ENCODE peak calls at places on chromosomes 5 and 9, in four cellular contexts. A is CD8-positive, alpha-beta T cell; B is lower lobe of right lung; F is transverse colon. N is an unnamed sample.

GRCh38 chr5:68088302-68088701 is 127.3 kb upstream of the PIK3R1 start:
- DNase-seq in F (no peak), B (no peak), A (no peak), N (no peak)

GRCh38 chr5:103034662-103035392 is 85.1 kb downstream of the GIN1 start:
- DNase-seq in A (no peak), F (no peak), B (no peak), N (no peak)

GRCh38 chr5:44613951-44614350 is 194.8 kb upstream of the MRPS30 start:
- DNase-seq in A (no peak), F (no peak), B (no peak), N (no peak)

GRCh38 chr5:39580702-39581498 is 156.1 kb upstream of the DAB2 start:
- DNase-seq in B (no peak), A (no peak), F (no peak), N (no peak)

GRCh38 chr5:443239-444151 is 519 bp downstream of the EXOC3 start:
- DNase-seq in A (peak; percentile 67), F (peak; percentile 25), B (no peak), N (no peak)

GRCh38 chr5:39604491-39604890 is 179.7 kb upstream of the DAB2 start:
- DNase-seq in F (no peak), B (no peak), A (no peak), N (no peak)

GRCh38 chr9:23537192-23538059 is 288.6 kb downstream of the ELAVL2 start:
- DNase-seq in A (no peak), F (no peak), B (no peak), N (no peak)

GRCh38 chr5:113053614-113054013 is 77.0 kb downstream of the DCP2 start:
- DNase-seq in A (no peak), F (no peak), B (no peak), N (peak; percentile 20)

GRCh38 chr5:178785999-178786398 is 55.5 kb upstream of the ZNF354A start:
- DNase-seq in F (no peak), B (no peak), A (no peak), N (no peak)

GRCh38 chr9:88198346-88198807 is 60.1 kb upstream of the SPATA31C2 start:
- DNase-seq in A (no peak), F (peak; percentile 20), B (no peak), N (peak; percentile 56)

GRCh38 chr9:94935396-94935795 is 208.9 kb downstream of the AOPEP start:
- DNase-seq in B (no peak), A (no peak), F (no peak), N (no peak)

GRCh38 chr9:18526686-18527085 is 52.7 kb downstream of the ADAMTSL1 start:
- DNase-seq in B (no peak), F (no peak), A (no peak), N (no peak)

GRCh38 chr9:136170291-136170901 is 34.5 kb downstream of the LHX3 start:
- DNase-seq in B (no peak), F (peak; percentile 47), A (peak; percentile 60), N (peak; percentile 66)

GRCh38 chr5:81787843-81788242 is 36.9 kb upstream of the SSBP2 start:
- DNase-seq in B (no peak), A (no peak), F (peak; percentile 55), N (peak; percentile 92)

GRCh38 chr9:38641142-38641541 is 20.7 kb upstream of the ANKRD18A start:
- DNase-seq in F (no peak), B (no peak), A (no peak), N (no peak)

GRCh38 chr9:121604242-121604641 is 47.2 kb upstream of the DAB2IP start:
- DNase-seq in F (no peak), B (peak; percentile 56), A (no peak), N (peak; percentile 20)

GRCh38 chr5:146340260-146341081 is 1.8 kb downstream of the POU4F3 start:
- DNase-seq in F (no peak), A (no peak), B (no peak), N (peak; percentile 62)

GRCh38 chr5:137143244-137143605 is 355.9 kb downstream of the SPOCK1 start:
- DNase-seq in A (no peak), B (no peak), F (no peak), N (no peak)

GRCh38 chr9:72254881-72255545 is 105.8 kb downstream of the GDA start:
- DNase-seq in F (no peak), B (no peak), A (no peak), N (no peak)

GRCh38 chr5:95654196-95654595 is 7.6 kb downstream of the RFESD start:
- DNase-seq in B (no peak), A (no peak), F (no peak), N (no peak)

GRCh38 chr9:130476151-130476730 is 31.5 kb downstream of the ASS1 start:
- DNase-seq in F (no peak), B (no peak), A (no peak), N (no peak)

GRCh38 chr5:175853573-175854230 is 17.7 kb upstream of the CPLX2 start:
- DNase-seq in F (no peak), A (no peak), B (peak; percentile 84), N (peak; percentile 67)

GRCh38 chr5:15620501-15620900 is 120.5 kb downstream of the FBXL7 start:
- DNase-seq in B (no peak), F (no peak), A (no peak), N (no peak)

GRCh38 chr5:171806976-171807823 is 21.6 kb downstream of the SMIM23 start:
- DNase-seq in B (no peak), F (no peak), A (no peak), N (no peak)

GRCh38 chr9:109119439-109120203 is at the start of gene TMEM245:
- DNase-seq in B (peak; percentile 97), F (peak; percentile 97), A (peak; percentile 94), N (peak; percentile 97)

GRCh38 chr5:59342181-59342580 is 551.3 kb downstream of the PDE4D start:
- DNase-seq in B (no peak), F (no peak), A (no peak), N (no peak)

GRCh38 chr5:79236364-79236969 is 536 bp downstream of the JMY start:
- DNase-seq in F (no peak), A (no peak), B (no peak), N (no peak)

GRCh38 chr5:36298546-36298945 is 3.2 kb downstream of the RANBP3L start:
- DNase-seq in B (no peak), A (no peak), F (no peak), N (no peak)

GRCh38 chr5:118700510-118700909 is 287.8 kb downstream of the DTWD2 start:
- DNase-seq in F (no peak), A (no peak), B (no peak), N (no peak)

GRCh38 chr5:37933586-37933985 is 93.7 kb upstream of the GDNF start:
- DNase-seq in F (no peak), B (no peak), A (no peak), N (no peak)

GRCh38 chr9:115204827-115205506 is 87.0 kb upstream of the TNC start:
- DNase-seq in A (no peak), B (no peak), F (no peak), N (no peak)

GRCh38 chr9:79329861-79330260 is 241.9 kb upstream of the TLE4 start:
- DNase-seq in F (no peak), B (no peak), A (no peak), N (no peak)

GRCh38 chr9:69744688-69745380 is 15.0 kb downstream of the PTAR1 start:
- DNase-seq in F (no peak), A (no peak), B (no peak), N (no peak)

GRCh38 chr5:126108505-126108904 is 314.7 kb upstream of the GRAMD2B start:
- DNase-seq in F (no peak), A (no peak), B (no peak), N (no peak)

GRCh38 chr5:80231243-80231642 is 24.6 kb downstream of the SERINC5 start:
- DNase-seq in F (no peak), A (no peak), B (no peak), N (no peak)

GRCh38 chr9:14652729-14653377 is 40.4 kb downstream of the ZDHHC21 start:
- DNase-seq in A (no peak), F (no peak), B (no peak), N (peak; percentile 21)

GRCh38 chr5:168128154-168128553 is 163.3 kb upstream of the WWC1 start:
- DNase-seq in A (no peak), F (no peak), B (no peak), N (no peak)

GRCh38 chr5:78899922-78900362 is 85.2 kb downstream of the ARSB start:
- DNase-seq in B (peak; percentile 50), F (peak; percentile 61), A (no peak), N (peak; percentile 75)

DNA sequence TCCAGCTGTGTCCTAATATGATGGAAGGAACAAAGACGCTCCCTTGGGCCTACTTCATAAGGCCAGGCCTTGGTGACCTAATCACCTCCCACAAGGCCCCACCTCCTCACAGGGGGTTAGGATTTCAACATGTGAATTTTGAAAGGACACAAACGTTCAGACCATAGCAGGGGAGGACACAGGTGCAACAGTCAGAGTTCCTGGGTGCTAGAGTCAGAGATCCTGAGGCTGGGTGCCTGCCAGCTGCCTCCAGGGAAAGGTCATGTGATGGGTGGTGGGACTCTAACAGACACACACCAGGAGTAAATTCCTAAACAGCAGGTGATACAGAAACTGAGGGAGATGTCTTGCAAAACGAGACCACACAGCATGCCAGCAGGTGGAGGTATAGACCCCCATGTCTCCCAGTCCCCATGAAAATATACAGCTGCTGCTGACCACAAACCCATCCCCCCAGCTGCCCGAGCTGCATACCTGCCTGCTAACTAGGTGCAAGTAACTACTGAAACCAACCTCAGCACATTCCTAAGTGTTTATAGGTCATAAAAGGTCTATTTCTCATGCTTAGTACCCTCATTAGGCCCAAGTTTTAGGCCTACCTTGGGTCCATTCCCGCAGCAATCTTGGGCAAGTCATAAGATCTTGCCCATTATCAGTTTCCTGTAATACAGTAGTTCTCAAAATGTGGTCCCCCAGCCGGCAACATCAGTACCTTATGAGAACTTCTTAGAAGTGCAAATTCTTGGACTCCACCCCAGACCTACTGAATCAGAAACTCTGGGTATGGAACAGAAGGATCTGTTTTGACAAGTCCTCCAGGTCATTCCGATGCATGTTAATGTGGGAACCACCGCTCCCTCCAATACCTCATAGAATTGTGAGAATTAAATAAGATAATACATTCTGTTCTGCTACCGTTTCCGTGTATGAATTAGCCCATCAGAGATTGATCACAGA is 245.3 kb downstream of the ENC1 start:
- DNase-seq in A (no peak), F (no peak), B (no peak), N (no peak)
- TF ChIP-seq CTCF in A (no peak), F (no peak), B (no peak), N (no peak)

DNA sequence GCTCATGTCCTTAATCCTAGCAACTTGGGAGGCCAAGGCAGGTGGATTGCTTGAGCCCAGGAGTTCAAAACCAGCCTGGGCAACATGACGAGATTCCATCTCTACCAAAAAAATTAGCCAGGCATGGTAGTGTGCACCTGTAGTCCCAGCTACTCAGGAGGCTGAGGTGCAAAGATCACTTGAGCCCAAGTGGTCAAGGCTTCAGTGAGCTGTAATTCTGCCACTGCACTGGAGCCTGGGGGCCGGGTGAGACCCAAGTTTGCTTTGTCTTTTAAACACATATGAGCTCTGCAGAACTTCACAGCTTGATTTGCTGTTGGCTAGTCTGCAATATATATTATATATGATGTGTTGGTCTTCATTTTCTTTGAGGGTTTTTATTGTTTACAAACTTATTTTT is 89.8 kb downstream of the UBE2R2 start:
- DNase-seq in A (no peak), B (no peak), F (no peak), N (no peak)
- TF ChIP-seq CTCF in A (no peak), B (no peak), F (no peak), N (no peak)

GRCh38 chr5:173970878-173971650 is 17.9 kb upstream of the C5orf47 start:
- DNase-seq in B (no peak), F (no peak), A (no peak), N (no peak)
- TF ChIP-seq CTCF in B (no peak), F (no peak), A (no peak), N (no peak)

DNA sequence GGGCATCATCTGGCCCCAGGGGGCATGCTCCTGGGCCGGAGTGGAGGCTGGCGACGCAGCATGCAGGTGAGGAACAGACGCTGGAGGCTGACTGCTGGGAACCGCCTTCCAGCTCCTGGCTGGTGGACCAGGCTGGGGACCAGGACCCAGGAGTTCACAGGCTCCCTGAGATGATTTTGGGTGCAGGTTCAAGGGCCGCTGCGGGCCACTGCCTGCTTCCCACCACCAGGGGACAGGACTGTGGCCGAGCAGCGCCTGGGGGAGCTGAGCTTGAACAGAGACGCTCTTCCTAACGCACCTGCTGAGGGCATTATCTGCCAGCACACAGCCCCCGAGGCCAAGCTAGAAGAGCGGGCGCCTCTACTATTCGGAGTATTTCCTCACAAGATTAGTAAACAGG is 132.1 kb upstream of the RAPGEF1 start:
- DNase-seq in A (no peak), F (no peak), B (no peak), N (no peak)
- TF ChIP-seq CTCF in A (no peak), F (no peak), B (peak; percentile 15), N (no peak)

N was measured in body of pancreas.